ENCODE peak calls at places on chromosomes 16 and 17, in four cellular contexts. N, E, B and H are unnamed samples.

GRCh38 chr16:86672215-86672863 is 94.0 kb downstream of the FOXL1 start:
- DNase-seq in N (no peak), E (no peak), B (no peak), H (no peak)

GRCh38 chr16:2776500-2777139 is 460 bp downstream of the ELOB start:
- DNase-seq in N (no peak), E (no peak), B (no peak), H (peak)

GRCh38 chr17:48160177-48160967 is 52.8 kb downstream of the SNX11 start:
- DNase-seq in N (no peak), E (no peak), B (no peak), H (no peak)

GRCh38 chr17:42675348-42675983 is 1.3 kb downstream of the PLEKHH3 start:
- DNase-seq in N (no peak), E (no peak), B (no peak), H (no peak)

GRCh38 chr17:82170412-82170961 is 42.2 kb downstream of the CCDC57 start:
- DNase-seq in N (no peak), E (no peak), B (no peak), H (no peak)

GRCh38 chr16:28260193-28260592 is 32.1 kb upstream of the SBK1 start:
- DNase-seq in N (peak), E (no peak), B (no peak), H (no peak)

GRCh38 chr16:30084816-30085159 is 6.9 kb downstream of the TBX6 start:
- DNase-seq in N (no peak), E (no peak), B (no peak), H (no peak)

GRCh38 chr17:65867014-65867413 is 305.6 kb upstream of the AXIN2 start:
- DNase-seq in N (no peak), E (no peak), B (no peak), H (no peak)

GRCh38 chr17:47164263-47164662 is 24.8 kb downstream of the CDC27 start:
- DNase-seq in N (no peak), E (no peak), B (no peak), H (no peak)

GRCh38 chr17:42347198-42347597 is 41.0 kb downstream of the STAT3 start:
- DNase-seq in N (no peak), E (peak), B (peak), H (no peak)

GRCh38 chr17:73984981-73985380 is 218.5 kb upstream of the RPL38 start:
- DNase-seq in N (no peak), E (no peak), B (no peak), H (no peak)

GRCh38 chr16:4594433-4595410 is 20.0 kb downstream of the UBALD1 start:
- DNase-seq in N (no peak), E (no peak), B (no peak), H (no peak)

GRCh38 chr16:31532120-31532519 is 4.4 kb downstream of the AHSP start:
- DNase-seq in N (no peak), E (no peak), B (no peak), H (no peak)

GRCh38 chr16:14042706-14043105 is 28.4 kb upstream of the MRTFB start:
- DNase-seq in N (peak), E (no peak), B (no peak), H (peak)

GRCh38 chr17:36937001-36937960 is at the start of gene LHX1:
- DNase-seq in N (no peak), E (no peak), B (no peak), H (no peak)

GRCh38 chr17:63476494-63476856 is 386 bp upstream of the ACE start:
- DNase-seq in N (no peak), E (no peak), B (no peak), H (peak)

GRCh38 chr17:17732892-17733670 is 51.8 kb downstream of the RAI1 start:
- DNase-seq in N (no peak), E (no peak), B (no peak), H (no peak)

GRCh38 chr16:31477220-31478216 is 5.4 kb upstream of the SLC5A2 start:
- DNase-seq in N (no peak), E (no peak), B (no peak), H (peak)

GRCh38 chr16:57166951-57167350 is 18.9 kb downstream of the PSME3IP1 start:
- DNase-seq in N (no peak), E (no peak), B (no peak), H (no peak)

GRCh38 chr16:770411-770810 is 9.9 kb downstream of the MSLN start:
- DNase-seq in N (no peak), E (no peak), B (no peak), H (no peak)

GRCh38 chr17:71251936-71252335 is 868.9 kb upstream of the SOX9 start:
- DNase-seq in N (no peak), E (no peak), B (no peak), H (no peak)

GRCh38 chr16:49545243-49545642 is 171.6 kb downstream of the C16orf78 start:
- DNase-seq in N (no peak), E (no peak), B (no peak), H (no peak)

GRCh38 chr17:8393470-8394231 is 4.0 kb downstream of the RNF222 start:
- DNase-seq in N (no peak), E (no peak), B (no peak), H (no peak)

GRCh38 chr16:25045696-25046381 is 30.7 kb upstream of the ARHGAP17 start:
- DNase-seq in N (no peak), E (no peak), B (no peak), H (no peak)

GRCh38 chr17:77449908-77450741 is 309.4 kb downstream of the SEC14L1 start:
- DNase-seq in N (no peak), E (peak), B (no peak), H (no peak)

GRCh38 chr16:83956336-83957289 is 3.6 kb downstream of the OSGIN1 start:
- DNase-seq in N (peak), E (peak), B (peak), H (peak)

GRCh38 chr17:38885044-38885727 is 15.3 kb downstream of the LASP1 start:
- DNase-seq in N (no peak), E (no peak), B (no peak), H (no peak)

GRCh38 chr16:2692251-2692947 is 10.1 kb downstream of the KCTD5 start:
- DNase-seq in N (peak), E (no peak), B (no peak), H (no peak)

GRCh38 chr17:9360610-9361571 is 214.7 kb downstream of the STX8 start:
- DNase-seq in N (peak), E (peak), B (no peak), H (no peak)

GRCh38 chr17:35373984-35374765 is 754 bp upstream of the SLFN11 start:
- DNase-seq in N (peak), E (peak), B (peak), H (peak)

GRCh38 chr17:44210342-44211192 is 8.9 kb downstream of the UBTF start:
- DNase-seq in N (peak), E (no peak), B (peak), H (peak)

GRCh38 chr17:81385320-81386111 is 9.7 kb upstream of the BAHCC1 start:
- DNase-seq in N (no peak), E (no peak), B (no peak), H (no peak)

GRCh38 chr16:15576960-15577958 is 65.7 kb downstream of the MARF1 start:
- DNase-seq in N (no peak), E (no peak), B (no peak), H (no peak)

GRCh38 chr16:81921415-81921814 is 89.9 kb downstream of the SDR42E1 start:
- DNase-seq in N (no peak), E (no peak), B (no peak), H (no peak)

GRCh38 chr16:75116081-75116910 is at the start of gene LDHD:
- DNase-seq in N (peak), E (peak), B (peak), H (no peak)

GRCh38 chr16:57060323-57061083 is 31.9 kb upstream of the CPNE2 start:
- DNase-seq in N (no peak), E (no peak), B (no peak), H (no peak)

GRCh38 chr16:82195917-82196494 is 26.0 kb upstream of the MPHOSPH6 start:
- DNase-seq in N (no peak), E (no peak), B (no peak), H (no peak)

GRCh38 chr17:17036520-17036998 is 5.7 kb upstream of the MPRIP start:
- DNase-seq in N (peak), E (no peak), B (no peak), H (no peak)

GRCh38 chr17:50636145-50636803 is 1.6 kb downstream of the ABCC3 start:
- DNase-seq in N (no peak), E (no peak), B (no peak), H (no peak)

DNA sequence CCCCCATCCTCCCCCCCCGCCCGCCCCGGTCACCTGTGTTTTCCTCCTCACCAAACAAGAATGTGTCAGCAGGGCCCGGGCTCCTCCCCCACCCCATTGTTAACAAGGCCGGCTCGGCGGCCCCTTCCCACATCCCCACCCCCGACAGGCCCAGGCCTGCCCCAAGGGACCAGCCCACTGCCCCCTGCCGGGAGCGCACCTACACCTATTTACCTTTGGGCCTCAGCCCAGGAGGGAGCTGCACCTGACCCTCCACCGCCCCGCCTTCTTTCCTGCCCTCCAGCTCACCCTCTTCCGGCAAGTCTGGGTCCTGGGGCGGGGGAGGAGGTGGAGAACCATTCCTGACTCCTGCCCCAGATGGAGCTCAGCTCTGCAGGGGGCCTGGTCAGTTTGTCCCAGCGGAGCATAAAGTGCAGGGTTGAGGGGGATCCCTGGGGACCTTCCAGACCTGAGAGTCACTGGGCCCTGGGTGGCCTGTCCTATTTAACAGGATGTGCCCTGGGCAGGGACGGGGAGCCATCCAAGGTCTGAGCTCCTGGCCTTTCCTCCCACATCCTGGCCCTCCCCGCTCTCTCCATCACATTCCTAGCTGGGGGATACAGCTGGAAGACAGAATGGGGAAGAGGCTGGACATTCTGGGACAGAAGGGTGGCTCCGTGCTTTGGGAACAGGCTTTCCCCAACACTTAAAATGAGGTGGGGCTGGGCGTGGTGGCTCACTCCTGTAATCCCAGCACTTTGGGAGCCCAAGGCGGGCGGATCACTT is 8.3 kb downstream of the FOXJ1 start:
- DNase-seq in N (no peak), E (no peak), B (no peak), H (no peak)
- TF ChIP-seq CTCF in N (no peak), E (no peak), B (no peak), H (no peak)

GRCh38 chr16:66095676-66096075 is 270.8 kb upstream of the CDH5 start:
- DNase-seq in N (no peak), E (no peak), B (no peak), H (no peak)
- TF ChIP-seq CTCF in N (no peak), E (no peak), B (no peak), H (no peak)

DNA sequence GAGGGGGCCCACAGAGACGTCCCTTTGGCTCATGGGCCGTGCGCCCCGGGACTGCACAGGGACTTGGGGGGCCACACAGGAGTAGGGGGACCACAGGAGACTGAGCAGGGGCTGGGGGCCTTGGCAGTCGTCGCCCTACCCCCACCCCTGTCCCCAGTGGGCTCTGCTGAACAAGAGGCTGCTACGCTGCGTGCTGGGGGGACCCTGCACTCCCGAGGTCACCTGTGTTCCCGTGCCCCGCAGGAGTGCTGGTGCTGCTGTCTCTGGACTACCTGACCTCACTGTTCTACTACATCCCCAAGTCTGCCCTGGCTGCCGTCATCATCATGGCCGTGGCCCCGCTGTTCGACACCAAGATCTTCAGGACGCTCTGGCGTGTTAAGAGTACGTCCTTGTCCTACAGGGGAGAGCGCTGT is 14.4 kb upstream of the RNF213 start:
- DNase-seq in N (no peak), E (no peak), B (no peak), H (no peak)
- TF ChIP-seq CTCF in N (no peak), E (no peak), B (no peak), H (no peak)

GRCh38 chr17:67276075-67276474 is 31.1 kb upstream of the HELZ start:
- DNase-seq in N (no peak), E (no peak), B (no peak), H (peak)

GRCh38 chr17:67273900-67274299 is 28.9 kb upstream of the HELZ start:
- DNase-seq in N (no peak), E (no peak), B (no peak), H (no peak)

GRCh38 chr17:67274466-67274865 is 29.5 kb upstream of the HELZ start:
- DNase-seq in N (no peak), E (no peak), B (no peak), H (no peak)

GRCh38 chr17:67270411-67270810 is 25.4 kb upstream of the HELZ start:
- DNase-seq in N (no peak), E (no peak), B (no peak), H (no peak)

GRCh38 chr17:67272312-67273050 is 27.5 kb upstream of the HELZ start:
- DNase-seq in N (no peak), E (no peak), B (no peak), H (peak)
- TF ChIP-seq CTCF in N (no peak), E (no peak), B (no peak), H (peak)